ENCODE peak calls at places on chromosomes 2 and 18, in four cellular contexts. T is H9, D is H1, R is mesenchymal stem cell. Y is an unnamed sample.

GRCh38 chr2:164288235-164288634 is 333.0 kb downstream of the GRB14 start:
- DNase-seq in T (no peak), D (no peak), R (no peak), Y (no peak)

GRCh38 chr2:45542013-45542412 is 69.1 kb downstream of the SRBD1 start:
- DNase-seq in T (no peak), D (no peak), R (no peak), Y (no peak)

GRCh38 chr2:84327645-84328249 is 131.3 kb downstream of the SUCLG1 start:
- DNase-seq in T (no peak), D (no peak), R (no peak), Y (no peak)

GRCh38 chr2:167140767-167141166 is 252.5 kb downstream of the XIRP2 start:
- DNase-seq in T (no peak), D (no peak), R (peak), Y (no peak)

GRCh38 chr2:10204326-10205200 is 82.0 kb downstream of the RRM2 start:
- DNase-seq in T (peak), D (no peak), R (no peak), Y (peak)

GRCh38 chr2:69180227-69180626 is 167.2 kb downstream of the ANTXR1 start:
- DNase-seq in T (no peak), D (no peak), R (no peak), Y (no peak)

GRCh38 chr2:39715822-39716221 is 50.1 kb downstream of the TMEM178A start:
- DNase-seq in T (no peak), D (no peak), R (no peak), Y (no peak)

GRCh38 chr2:222769446-222769845 is 91.4 kb upstream of the ACSL3 start:
- DNase-seq in T (no peak), D (no peak), R (no peak), Y (no peak)

GRCh38 chr2:121297217-121297830 is 12.3 kb upstream of the TFCP2L1 start:
- DNase-seq in T (peak), D (no peak), R (peak), Y (no peak)

DNA sequence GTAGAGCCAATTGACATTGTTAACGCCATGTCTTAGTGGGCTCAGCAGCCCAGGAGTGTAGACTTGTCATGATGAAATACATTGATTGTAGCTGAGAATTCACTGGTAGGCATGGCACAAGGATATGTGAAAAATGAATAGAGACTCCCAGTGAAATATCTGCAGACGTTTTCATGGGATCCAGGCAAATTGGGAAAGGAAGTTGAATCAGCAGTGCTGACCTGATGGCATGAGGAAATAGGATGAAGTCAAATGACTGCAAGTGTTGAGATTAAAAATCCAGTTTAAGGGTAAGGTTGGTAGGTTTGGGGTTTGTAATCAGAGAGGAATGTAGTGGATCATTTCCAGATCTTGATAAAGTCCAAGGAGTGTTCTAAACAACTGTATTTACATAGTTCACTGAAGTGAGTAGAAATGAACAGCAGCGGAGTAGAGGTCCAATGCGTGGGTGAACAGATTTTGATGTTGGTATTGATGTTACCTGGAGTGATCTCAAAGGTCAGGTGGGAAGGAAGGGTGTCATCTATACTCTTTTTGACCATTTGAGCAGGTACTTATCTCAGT is 24.6 kb downstream of the INSIG2 start:
- DNase-seq in T (no peak), D (no peak), R (peak), Y (no peak)
- H4K8ac ChIP-seq in T (no peak), D (no peak), R (no peak), Y (no peak)

GRCh38 chr18:34658101-34658500 is 52.0 kb upstream of the DTNA start:
- DNase-seq in T (no peak), D (no peak), R (no peak), Y (no peak)
- H2BK12ac ChIP-seq in T (peak), D (peak), R (no peak), Y (no peak)

GRCh38 chr18:34521040-34521439 is 189.1 kb upstream of the DTNA start:
- DNase-seq in T (no peak), D (no peak), R (no peak), Y (no peak)
- H3K14ac ChIP-seq in T (no peak), D (no peak), R (no peak), Y (no peak)

DNA sequence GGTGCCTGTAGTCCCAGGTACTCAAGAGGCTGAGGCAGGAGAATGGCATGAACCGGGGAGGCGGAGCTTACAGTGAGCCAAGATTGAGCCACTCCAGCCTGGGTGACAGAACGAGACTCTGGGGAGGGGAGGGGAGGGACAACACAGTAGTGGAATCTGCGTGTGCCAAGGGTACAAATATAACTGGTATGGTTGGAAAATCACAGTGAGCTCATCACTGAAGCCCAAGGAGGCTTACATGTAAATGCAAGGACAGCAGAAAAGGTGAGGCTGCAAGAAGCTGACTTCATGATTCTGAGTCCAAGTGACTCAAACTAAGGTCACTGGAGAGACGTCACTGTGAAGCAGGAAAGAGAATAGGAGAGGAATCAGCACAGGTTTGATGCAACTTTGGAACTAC is 9.2 kb downstream of the SEPTIN10 start:
- DNase-seq in T (no peak), D (no peak), R (peak), Y (no peak)
- H4K8ac ChIP-seq in T (no peak), D (no peak), R (no peak), Y (no peak)

DNA sequence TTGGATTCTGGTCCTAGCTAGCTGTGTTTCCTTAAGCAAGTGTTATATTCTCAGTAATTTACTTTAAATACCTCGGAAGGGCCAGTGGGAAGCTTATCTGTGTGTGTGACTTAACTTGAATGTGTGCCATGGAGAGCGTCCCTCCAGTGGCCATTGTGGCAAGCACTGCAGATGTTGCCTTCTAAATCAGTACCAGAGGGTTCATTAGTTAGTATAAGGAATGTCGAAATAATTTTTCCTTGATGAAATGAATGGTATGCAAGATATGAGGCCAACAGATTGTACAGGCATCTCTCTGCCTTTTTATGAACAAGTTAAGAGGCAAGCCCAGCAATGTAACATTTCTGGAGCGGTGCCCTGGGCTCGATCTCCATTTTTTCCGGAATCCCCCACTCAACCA is 52.0 kb downstream of the FBXO36 start:
- DNase-seq in T (no peak), D (no peak), R (peak), Y (no peak)
- H2BK12ac ChIP-seq in T (no peak), D (no peak), R (no peak), Y (no peak)

GRCh38 chr2:62568983-62569837 is 63.2 kb upstream of the TMEM17 start:
- DNase-seq in T (no peak), D (no peak), R (peak), Y (no peak)
- H3K14ac ChIP-seq in T (no peak), D (no peak), R (no peak), Y (no peak)

Y was measured in neuronal stem cell.